ENCODE peak calls at places on chromosomes 4 and X, in six cellular contexts. J, V, M, Z, P and S are unnamed samples.

GRCh38 chrX:34653811-34654210 is 3.3 kb downstream of the TMEM47 start:
- DNase-seq in J (no peak), V (no peak), M (no peak), Z (no peak), P (no peak), S (no peak)

GRCh38 chrX:7941390-7942042 is 14.3 kb upstream of the PNPLA4 start:
- DNase-seq in J (no peak), V (peak; percentile 8), M (peak; percentile 5), Z (no peak), P (peak; percentile 6), S (no peak)

GRCh38 chrX:136453114-136453513 is 34.6 kb upstream of the BRS3 start:
- DNase-seq in J (no peak), V (no peak), M (no peak), Z (no peak), P (no peak), S (no peak)

GRCh38 chrX:4035874-4036273 is 322.4 kb upstream of the PRKX start:
- DNase-seq in J (no peak), V (no peak), M (no peak), Z (no peak), P (no peak), S (no peak)

GRCh38 chr4:121122661-121123060 is 41.5 kb downstream of the TNIP3 start:
- DNase-seq in J (no peak), V (no peak), M (no peak), Z (no peak), P (no peak), S (no peak)

GRCh38 chr4:173243321-173243720 is 74.7 kb downstream of the GALNT7 start:
- DNase-seq in J (no peak), V (peak; percentile 92), M (no peak), Z (no peak), P (peak; percentile 72), S (no peak)

GRCh38 chrX:115330498-115331138 is 41.1 kb downstream of the LUZP4 start:
- DNase-seq in J (peak; percentile 63), V (peak; percentile 53), M (peak; percentile 20), Z (peak; percentile 64), P (peak; percentile 63), S (no peak)

GRCh38 chr4:156686120-156686519 is 285.5 kb downstream of the PDGFC start:
- DNase-seq in J (no peak), V (peak; percentile 76), M (no peak), Z (no peak), P (peak; percentile 85), S (no peak)

GRCh38 chr4:7985891-7986441 is 46.3 kb upstream of the AFAP1 start:
- DNase-seq in J (no peak), V (no peak), M (peak; percentile 56), Z (no peak), P (no peak), S (no peak)

GRCh38 chr4:39565925-39566630 is 38.8 kb upstream of the UGDH start:
- DNase-seq in J (no peak), V (peak; percentile 95), M (no peak), Z (no peak), P (peak; percentile 92), S (peak; percentile 27)

GRCh38 chr4:113773014-113773413 is 11.5 kb upstream of the CAMK2D start:
- DNase-seq in J (no peak), V (no peak), M (no peak), Z (no peak), P (no peak), S (no peak)

GRCh38 chr4:67122029-67122428 is 423.3 kb downstream of the CENPC start:
- DNase-seq in J (no peak), V (peak; percentile 34), M (no peak), Z (no peak), P (peak; percentile 4), S (no peak)

GRCh38 chrX:13029341-13029740 is 15.1 kb downstream of the FAM9C start:
- DNase-seq in J (peak; percentile 51), V (peak; percentile 15), M (peak; percentile 30), Z (peak; percentile 57), P (peak; percentile 63), S (no peak)

GRCh38 chr4:140330311-140330900 is 43.0 kb upstream of the SCOC start:
- DNase-seq in J (no peak), V (peak; percentile 59), M (no peak), Z (no peak), P (peak; percentile 28), S (no peak)

GRCh38 chr4:123671633-123672404 is 275.2 kb downstream of the SPRY1 start:
- DNase-seq in J (no peak), V (no peak), M (no peak), Z (no peak), P (no peak), S (no peak)

GRCh38 chr4:76663794-76664193 is 228.8 kb downstream of the SHROOM3 start:
- DNase-seq in J (no peak), V (no peak), M (no peak), Z (no peak), P (no peak), S (no peak)

GRCh38 chr4:100268807-100269206 is 78.5 kb upstream of the DDIT4L start:
- DNase-seq in J (no peak), V (no peak), M (no peak), Z (no peak), P (no peak), S (no peak)

GRCh38 chr4:74451214-74451661 is 6.3 kb downstream of the AREG start:
- DNase-seq in J (no peak), V (peak; percentile 70), M (no peak), Z (no peak), P (peak; percentile 68), S (no peak)

GRCh38 chr4:144663852-144664488 is 18.0 kb downstream of the HHIP start:
- DNase-seq in J (no peak), V (no peak), M (no peak), Z (no peak), P (no peak), S (no peak)

GRCh38 chr4:165814256-165815010 is 58.6 kb upstream of the TLL1 start:
- DNase-seq in J (no peak), V (peak; percentile 94), M (no peak), Z (no peak), P (peak; percentile 18), S (no peak)

GRCh38 chrX:41350976-41351569 is 17.1 kb downstream of the DDX3X start:
- DNase-seq in J (no peak), V (no peak), M (peak; percentile 2), Z (no peak), P (peak; percentile 21), S (no peak)

GRCh38 chr4:178296669-178297068 is 854.4 kb upstream of the AGA start:
- DNase-seq in J (no peak), V (no peak), M (no peak), Z (no peak), P (no peak), S (no peak)

GRCh38 chr4:113073614-113074013 is 24.2 kb downstream of the ANK2 start:
- DNase-seq in J (no peak), V (no peak), M (no peak), Z (no peak), P (no peak), S (no peak)

GRCh38 chrX:96455078-96455477 is 229.6 kb upstream of the DIAPH2 start:
- DNase-seq in J (no peak), V (no peak), M (no peak), Z (no peak), P (no peak), S (no peak)

GRCh38 chrX:48913605-48914366 is 2.3 kb upstream of the SLC35A2 start:
- DNase-seq in J (no peak), V (no peak), M (no peak), Z (no peak), P (no peak), S (no peak)

GRCh38 chr4:89661490-89661889 is 175.5 kb downstream of the SNCA start:
- DNase-seq in J (no peak), V (peak; percentile 86), M (no peak), Z (no peak), P (peak; percentile 57), S (no peak)

GRCh38 chr4:185318679-185319078 is 77.0 kb downstream of the LRP2BP start:
- DNase-seq in J (no peak), V (peak; percentile 51), M (no peak), Z (no peak), P (no peak), S (no peak)

GRCh38 chr4:27595956-27596355 is 735.3 kb downstream of the STIM2 start:
- DNase-seq in J (no peak), V (no peak), M (no peak), Z (no peak), P (no peak), S (no peak)

GRCh38 chrX:136259543-136259942 is 8.3 kb upstream of the MAP7D3 start:
- DNase-seq in J (peak; percentile 39), V (peak; percentile 52), M (no peak), Z (no peak), P (peak; percentile 80), S (no peak)